ENCODE peak calls at places on chromosomes 7 and 10, in nine cellular contexts. M is CD8-positive, alpha-beta memory T cell; Y is stimulated activated CD4-positive, alpha-beta T cell treated with anti-CD3 and anti-CD28 coated beads, Interleukin-2, amount 100 ng/mL, for 24 hours; L is T-helper 2 cell; Z is activated CD4-positive, CD25-positive, alpha-beta regulatory T cell; I is bronchial epithelial cell; U is EL; K is AG04449; F is activated T-helper 1 cell treated with anti-CD3 and anti-CD28 coated beads, Interleukin-2, amount 50 U/mL, for 16 hours. P is an unnamed sample.

GRCh38 chr7:114979803-114980507 is 58.1 kb downstream of the MDFIC start:
- DNase-seq in Y (no peak), K (no peak), L (no peak), I (no peak), F (no peak), Z (no peak), U (no peak), M (no peak), P (no peak)

GRCh38 chr7:101696-102376 is 90.5 kb upstream of the FAM20C start:
- DNase-seq in Y (no peak), L (no peak), Z (no peak), M (no peak), I (peak), K (no peak), F (no peak), U (peak), P (no peak)

GRCh38 chr10:95788830-95789229 is 32.9 kb downstream of the ENTPD1 start:
- DNase-seq in L (no peak), F (no peak), Y (no peak), U (peak), M (no peak), I (no peak), Z (no peak), K (peak), P (no peak)

GRCh38 chr7:140261522-140261921 is 84.7 kb upstream of the KDM7A start:
- DNase-seq in I (no peak), K (no peak), Y (no peak), U (no peak), L (no peak), Z (no peak), F (no peak), M (peak), P (no peak)

GRCh38 chr10:29931833-29932232 is 127.6 kb downstream of the JCAD start:
- DNase-seq in Y (no peak), L (no peak), F (no peak), M (no peak), Z (no peak), K (no peak), I (no peak), U (no peak), P (no peak)

GRCh38 chr7:15602236-15602635 is 40.4 kb upstream of the AGMO start:
- DNase-seq in I (peak), Z (no peak), U (peak), F (no peak), M (no peak), Y (no peak), L (no peak), K (no peak), P (no peak)

GRCh38 chr10:46234026-46234425 is 52.8 kb upstream of the ANTXRL start:
- DNase-seq in I (no peak), F (no peak), L (no peak), Y (peak), Z (no peak), M (no peak), U (no peak), K (no peak), P (no peak)

GRCh38 chr7:35185908-35186731 is 67.8 kb downstream of the TBX20 start:
- DNase-seq in L (no peak), F (no peak), Y (no peak), M (no peak), I (peak), K (no peak), U (peak), Z (no peak), P (peak)

GRCh38 chr7:47636693-47637175 is 54.8 kb upstream of the TNS3 start:
- DNase-seq in K (no peak), L (no peak), Z (no peak), M (no peak), F (no peak), U (no peak), I (no peak), Y (no peak), P (no peak)

GRCh38 chr7:150897502-150898474 is 45.5 kb downstream of the AOC1 start:
- DNase-seq in K (no peak), Z (no peak), M (no peak), L (no peak), F (no peak), I (peak), Y (no peak), U (no peak), P (no peak)

GRCh38 chr10:36534471-36535002 is 590.9 kb upstream of the ANKRD30A start:
- DNase-seq in Z (no peak), U (peak), K (no peak), Y (no peak), F (no peak), L (no peak), I (peak), M (no peak), P (no peak)

GRCh38 chr10:1514641-1515040 is 222.7 kb downstream of the ADARB2 start:
- DNase-seq in F (no peak), I (no peak), Z (no peak), M (no peak), K (no peak), Y (no peak), U (no peak), L (no peak), P (no peak)

GRCh38 chr7:120407015-120407414 is 134.0 kb downstream of the KCND2 start:
- DNase-seq in F (no peak), K (no peak), L (no peak), Z (no peak), I (peak), M (no peak), U (peak), Y (no peak), P (no peak)

GRCh38 chr7:82050134-82050533 is 280.3 kb upstream of the HGF start:
- DNase-seq in Y (no peak), I (peak), F (no peak), M (no peak), Z (no peak), K (peak), L (no peak), U (peak), P (peak)

GRCh38 chr7:156659203-156659602 is 18.6 kb downstream of the RNF32 start:
- DNase-seq in U (no peak), Z (no peak), F (no peak), I (no peak), K (no peak), Y (no peak), L (no peak), M (no peak), P (no peak)

GRCh38 chr7:142375710-142376313 is 118.0 kb upstream of the PRSS58 start:
- DNase-seq in Y (no peak), F (no peak), L (no peak), Z (no peak), K (no peak), M (no peak), U (peak), I (peak), P (no peak)

GRCh38 chr7:98613601-98614425 is 3.3 kb upstream of the NPTX2 start:
- DNase-seq in F (no peak), U (peak), Y (no peak), I (peak), M (no peak), L (no peak), Z (no peak), K (no peak), P (peak)

GRCh38 chr7:151361193-151361959 is 19.8 kb downstream of the NUB1 start:
- DNase-seq in Y (no peak), L (no peak), F (no peak), K (no peak), I (no peak), U (no peak), Z (no peak), M (no peak), P (no peak)

GRCh38 chr7:43108255-43109011 is 4.0 kb upstream of the HECW1 start:
- DNase-seq in Z (no peak), F (no peak), M (peak), I (peak), K (no peak), Y (peak), L (peak), U (peak), P (no peak)

P was measured in occipital lobe.